ENCODE peak calls at places on chromosomes 6 and 20, in four cellular contexts. I, J, P and B are unnamed samples.

GRCh38 chr6:71287926-71288227 is 734 bp upstream of the OGFRL1 start:
- DNase-seq in I (no peak), J (no peak), P (no peak), B (no peak)

GRCh38 chr6:105401247-105402089 is 1.4 kb downstream of the PREP start:
- DNase-seq in I (no peak), J (no peak), P (no peak), B (no peak)

GRCh38 chr20:41183391-41183790 is 46.0 kb downstream of the PLCG1 start:
- DNase-seq in I (peak), J (no peak), P (no peak), B (no peak)

GRCh38 chr6:168597471-168597875 is 156.5 kb downstream of the SMOC2 start:
- DNase-seq in I (peak), J (peak), P (no peak), B (no peak)

GRCh38 chr20:53085720-53086119 is 113.6 kb downstream of the TSHZ2 start:
- DNase-seq in I (no peak), J (no peak), P (no peak), B (no peak)

GRCh38 chr6:20660534-20660933 is 126.3 kb downstream of the CDKAL1 start:
- DNase-seq in I (no peak), J (no peak), P (no peak), B (peak)

GRCh38 chr6:168050861-168051586 is 28.0 kb downstream of the FRMD1 start:
- DNase-seq in I (no peak), J (no peak), P (no peak), B (no peak)

GRCh38 chr20:5513975-5514516 is 197.3 kb upstream of the PROKR2 start:
- DNase-seq in I (no peak), J (peak), P (no peak), B (peak)

GRCh38 chr20:45300961-45301360 is 5.7 kb upstream of the RBPJL start:
- DNase-seq in I (no peak), J (no peak), P (peak), B (peak)

GRCh38 chr20:346640-347316 is at the start of gene NRSN2:
- DNase-seq in I (peak), J (peak), P (peak), B (peak)

GRCh38 chr20:21395666-21396044 is 1.7 kb downstream of the NKX2-4 start:
- DNase-seq in I (no peak), J (no peak), P (no peak), B (no peak)

GRCh38 chr6:75222261-75222660 is 16.4 kb upstream of the COL12A1 start:
- DNase-seq in I (no peak), J (no peak), P (no peak), B (no peak)

GRCh38 chr20:39960522-39961420 is 728.3 kb downstream of the MAFB start:
- DNase-seq in I (no peak), J (no peak), P (peak), B (no peak)

GRCh38 chr20:16493486-16493885 is 79.8 kb downstream of the KIF16B start:
- DNase-seq in I (no peak), J (no peak), P (no peak), B (no peak)

GRCh38 chr6:34791842-34792604 is at the start of gene BLTP3A:
- DNase-seq in I (peak), J (peak), P (peak), B (peak)

GRCh38 chr6:17004269-17004668 is 97.6 kb upstream of the STMND1 start:
- DNase-seq in I (no peak), J (no peak), P (no peak), B (no peak)

GRCh38 chr6:11297376-11297729 is 64.9 kb upstream of the NEDD9 start:
- DNase-seq in I (no peak), J (no peak), P (no peak), B (no peak)

GRCh38 chr6:37695857-37696219 is 1.8 kb downstream of the MDGA1 start:
- DNase-seq in I (no peak), J (no peak), P (no peak), B (peak)

GRCh38 chr6:89596056-89596455 is 42.5 kb downstream of the LYRM2 start:
- DNase-seq in I (no peak), J (no peak), P (no peak), B (no peak)

GRCh38 chr20:2652724-2653510 is 485 bp downstream of the NOP56 start:
- DNase-seq in I (no peak), J (peak), P (peak), B (no peak)

GRCh38 chr20:2799271-2799670 is 1.2 kb downstream of the CPXM1 start:
- DNase-seq in I (no peak), J (no peak), P (no peak), B (no peak)

GRCh38 chr6:107867302-107867615 is 43.1 kb upstream of the SCML4 start:
- DNase-seq in I (no peak), J (no peak), P (no peak), B (no peak)

GRCh38 chr6:89727501-89727900 is 89.0 kb upstream of the LYRM2 start:
- DNase-seq in I (no peak), J (no peak), P (no peak), B (no peak)

GRCh38 chr6:37243816-37244370 is 13.7 kb upstream of the TBC1D22B start:
- DNase-seq in I (no peak), J (no peak), P (no peak), B (no peak)

GRCh38 chr6:54980511-54981275 is 134.1 kb downstream of the FAM83B start:
- DNase-seq in I (no peak), J (no peak), P (no peak), B (peak)

GRCh38 chr6:128070406-128070805 is 169.5 kb upstream of the THEMIS start:
- DNase-seq in I (no peak), J (no peak), P (no peak), B (no peak)

GRCh38 chr6:30066577-30067459 is at the start of gene PPP1R11:
- DNase-seq in I (peak), J (peak), P (peak), B (peak)

GRCh38 chr6:39902786-39903465 is 31.3 kb downstream of the MOCS1 start:
- DNase-seq in I (no peak), J (no peak), P (no peak), B (no peak)

GRCh38 chr6:169005141-169005540 is 248.5 kb downstream of the THBS2 start:
- DNase-seq in I (no peak), J (no peak), P (no peak), B (no peak)

GRCh38 chr6:12152023-12152960 is 137.9 kb upstream of the EDN1 start:
- DNase-seq in I (no peak), J (no peak), P (peak), B (no peak)

GRCh38 chr6:2197177-2197671 is 48.2 kb downstream of the GMDS start:
- DNase-seq in I (no peak), J (no peak), P (no peak), B (peak)

GRCh38 chr6:146154197-146154596 is 125.3 kb downstream of the GRM1 start:
- DNase-seq in I (no peak), J (no peak), P (no peak), B (no peak)

GRCh38 chr6:117840541-117840983 is 66.5 kb upstream of the SLC35F1 start:
- DNase-seq in I (no peak), J (no peak), P (peak), B (peak)

GRCh38 chr6:7541175-7542064 is at the start of gene DSP:
- DNase-seq in I (peak), J (peak), P (peak), B (peak)

GRCh38 chr20:62778601-62779416 is 17.5 kb upstream of the MRGBP start:
- DNase-seq in I (no peak), J (no peak), P (no peak), B (no peak)
- TF ChIP-seq CTCF in I (no peak), J (no peak), P (no peak), B (no peak)

GRCh38 chr6:103124471-103124870 is 1731.0 kb downstream of the GRIK2 start:
- DNase-seq in I (no peak), J (no peak), P (no peak), B (no peak)

GRCh38 chr6:103122766-103123601 is 1729.5 kb downstream of the GRIK2 start:
- DNase-seq in I (peak), J (peak), P (peak), B (peak)
- TF ChIP-seq CTCF in I (no peak), J (no peak), P (peak), B (peak)

DNA sequence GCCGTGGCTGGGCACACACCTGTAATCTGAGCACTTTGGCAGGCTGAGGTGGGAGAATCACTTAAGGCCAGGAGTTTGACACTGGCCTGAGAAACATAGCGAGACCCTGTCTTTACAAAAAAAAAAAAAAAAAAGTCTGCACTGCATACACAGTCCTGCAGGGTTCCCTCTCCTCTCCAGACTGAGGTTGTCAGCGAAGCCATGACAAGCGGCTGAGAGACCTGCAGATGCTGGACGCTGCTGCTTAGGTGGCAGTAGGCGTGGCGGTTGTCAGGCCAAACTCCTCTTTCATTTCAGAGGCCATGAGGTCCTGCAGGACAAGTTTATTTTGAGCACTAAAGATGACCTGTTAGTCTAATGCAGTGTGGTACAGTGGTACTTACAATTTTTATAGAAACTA is 86.5 kb downstream of the FAM120B start:
- DNase-seq in I (no peak), J (no peak), P (no peak), B (no peak)
- TF ChIP-seq CTCF in I (no peak), J (no peak), P (no peak), B (no peak)

GRCh38 chr6:161418458-161418945 is 144.6 kb upstream of the AGPAT4 start:
- DNase-seq in I (no peak), J (peak), P (peak), B (peak)
- TF ChIP-seq CTCF in I (no peak), J (peak), P (peak), B (peak)

GRCh38 chr20:56872620-56873458 is 243.7 kb downstream of the TFAP2C start:
- DNase-seq in I (no peak), J (no peak), P (no peak), B (peak)
- TF ChIP-seq CTCF in I (no peak), J (no peak), P (no peak), B (peak)

GRCh38 chr6:43790031-43790430 is 20.0 kb downstream of the VEGFA start:
- DNase-seq in I (no peak), J (no peak), P (no peak), B (no peak)
- TF ChIP-seq CTCF in I (no peak), J (no peak), P (no peak), B (no peak)